ENCODE peak calls at places on chromosomes 6 and 20, in six cellular contexts. One of them, this sample, is unnamed.

GRCh38 chr20:44990425-44990824 is 24.1 kb downstream of the STK4 start:
- DNase-seq in SK-N-SH: no peak
- DNase-seq in H1: no peak
- DNase-seq in ovary: no peak
- DNase-seq in transverse colon: no peak
- DNase-seq in tibial nerve: no peak
- DNase-seq in this sample: no peak

GRCh38 chr20:37994512-37994911 is 38.7 kb downstream of the TTI1 start:
- DNase-seq in tibial nerve: no peak
- DNase-seq in ovary: no peak
- DNase-seq in SK-N-SH: no peak
- DNase-seq in H1: no peak
- DNase-seq in transverse colon: no peak
- DNase-seq in this sample: no peak

GRCh38 chr20:25580711-25581110 is 4.6 kb downstream of the NINL start:
- DNase-seq in transverse colon: no peak
- DNase-seq in SK-N-SH: no peak
- DNase-seq in ovary: no peak
- DNase-seq in tibial nerve: no peak
- DNase-seq in H1: no peak
- DNase-seq in this sample: no peak

GRCh38 chr6:30231067-30231466 is 17.9 kb upstream of the TRIM26 start:
- DNase-seq in SK-N-SH: no peak
- DNase-seq in transverse colon: no peak
- DNase-seq in ovary: no peak
- DNase-seq in H1: no peak
- DNase-seq in tibial nerve: no peak
- DNase-seq in this sample: no peak

GRCh38 chr6:45477785-45478184 is 100.1 kb upstream of the SUPT3H start:
- DNase-seq in ovary: no peak
- DNase-seq in transverse colon: no peak
- DNase-seq in tibial nerve: no peak
- DNase-seq in H1: no peak
- DNase-seq in SK-N-SH: no peak
- DNase-seq in this sample: no peak

GRCh38 chr6:35145757-35146156 is 4.6 kb upstream of the TCP11 start:
- DNase-seq in ovary: no peak
- DNase-seq in SK-N-SH: no peak
- DNase-seq in H1: no peak
- DNase-seq in tibial nerve: no peak
- DNase-seq in transverse colon: no peak
- DNase-seq in this sample: no peak

GRCh38 chr6:166360243-166361079 is 18.1 kb upstream of the SFT2D1 start:
- DNase-seq in tibial nerve: peak; percentile 45
- DNase-seq in transverse colon: no peak
- DNase-seq in SK-N-SH: no peak
- DNase-seq in ovary: no peak
- DNase-seq in H1: no peak
- DNase-seq in this sample: no peak

GRCh38 chr6:127971945-127972391 is 71.1 kb upstream of the THEMIS start:
- DNase-seq in H1: no peak
- DNase-seq in ovary: no peak
- DNase-seq in tibial nerve: no peak
- DNase-seq in SK-N-SH: no peak
- DNase-seq in transverse colon: no peak
- DNase-seq in this sample: no peak

GRCh38 chr20:1619861-1620444 is at the start of gene SIRPB1:
- DNase-seq in transverse colon: no peak
- DNase-seq in ovary: no peak
- DNase-seq in SK-N-SH: no peak
- DNase-seq in H1: no peak
- DNase-seq in tibial nerve: no peak
- DNase-seq in this sample: no peak

GRCh38 chr6:27146706-27147507 is 100.6 kb upstream of the PRSS16 start:
- DNase-seq in H1: peak; percentile 93
- DNase-seq in ovary: peak; percentile 78
- DNase-seq in SK-N-SH: peak; percentile 91
- DNase-seq in transverse colon: peak; percentile 88
- DNase-seq in tibial nerve: peak; percentile 56
- DNase-seq in this sample: peak; percentile 92

GRCh38 chr6:30818426-30818841 is 65.9 kb upstream of the DDR1 start:
- DNase-seq in tibial nerve: no peak
- DNase-seq in ovary: no peak
- DNase-seq in H1: no peak
- DNase-seq in transverse colon: no peak
- DNase-seq in SK-N-SH: no peak
- DNase-seq in this sample: no peak

GRCh38 chr6:1057490-1058135 is 254.3 kb upstream of the FOXQ1 start:
- DNase-seq in transverse colon: no peak
- DNase-seq in SK-N-SH: no peak
- DNase-seq in ovary: no peak
- DNase-seq in tibial nerve: no peak
- DNase-seq in H1: no peak
- DNase-seq in this sample: no peak

GRCh38 chr6:169424821-169425240 is 171.2 kb upstream of the THBS2 start:
- DNase-seq in transverse colon: no peak
- DNase-seq in H1: no peak
- DNase-seq in ovary: peak; percentile 69
- DNase-seq in tibial nerve: no peak
- DNase-seq in SK-N-SH: peak; percentile 69
- DNase-seq in this sample: no peak

GRCh38 chr20:9306521-9306920 is 207.9 kb upstream of the LAMP5 start:
- DNase-seq in ovary: no peak
- DNase-seq in tibial nerve: no peak
- DNase-seq in SK-N-SH: no peak
- DNase-seq in transverse colon: no peak
- DNase-seq in H1: no peak
- DNase-seq in this sample: no peak

GRCh38 chr20:18213002-18213401 is 75.3 kb upstream of the ZNF133 start:
- DNase-seq in H1: peak; percentile 13
- DNase-seq in SK-N-SH: no peak
- DNase-seq in ovary: no peak
- DNase-seq in tibial nerve: no peak
- DNase-seq in transverse colon: no peak
- DNase-seq in this sample: no peak

GRCh38 chr6:13536796-13537526 is 37.4 kb upstream of the SIRT5 start:
- DNase-seq in ovary: no peak
- DNase-seq in SK-N-SH: no peak
- DNase-seq in tibial nerve: no peak
- DNase-seq in H1: no peak
- DNase-seq in transverse colon: no peak
- DNase-seq in this sample: no peak

GRCh38 chr20:13219327-13220193 is 1.5 kb upstream of the ISM1 start:
- DNase-seq in ovary: peak; percentile 15
- DNase-seq in transverse colon: no peak
- DNase-seq in tibial nerve: no peak
- DNase-seq in SK-N-SH: no peak
- DNase-seq in H1: peak; percentile 50
- DNase-seq in this sample: no peak
- H3K27me3 ChIP-seq in ovary: peaks cover 2% of the 10 kb centered on the region
- H3K27me3 ChIP-seq in transverse colon: peaks cover 95% of the 10 kb centered on the region
- H3K27me3 ChIP-seq in tibial nerve: peaks cover 64% of the 10 kb centered on the region
- H3K27me3 ChIP-seq in SK-N-SH: peaks cover 47% of the 10 kb centered on the region
- H3K27me3 ChIP-seq in H1: peaks cover 10% of the 10 kb centered on the region
- H3K27me3 ChIP-seq in this sample: peaks cover 12% of the 10 kb centered on the region

DNA sequence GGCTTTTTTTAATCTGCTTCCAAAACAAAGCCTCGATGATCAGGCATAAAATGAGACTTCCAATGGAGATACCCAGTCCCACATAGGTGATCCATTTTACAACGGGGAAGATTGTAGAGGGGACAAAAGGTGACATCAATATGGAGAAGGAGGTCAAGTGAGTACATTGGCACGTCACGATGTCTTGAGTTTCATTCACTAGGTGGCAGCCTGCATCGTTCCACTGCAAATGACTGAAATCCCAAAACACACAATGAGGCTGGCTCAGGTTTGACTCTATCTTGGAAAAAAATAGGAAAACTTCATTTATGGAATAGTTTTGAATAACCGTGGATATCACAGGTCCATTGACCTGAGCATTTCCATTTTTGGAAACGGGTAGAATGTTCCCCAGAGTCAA is 32.5 kb downstream of the ADGRF1 start:
- DNase-seq in H1: no peak
- DNase-seq in transverse colon: no peak
- DNase-seq in SK-N-SH: no peak
- DNase-seq in ovary: no peak
- DNase-seq in tibial nerve: no peak
- DNase-seq in this sample: no peak
- TF ChIP-seq CTCF in H1: no peak
- TF ChIP-seq CTCF in transverse colon: no peak
- TF ChIP-seq CTCF in SK-N-SH: peak; percentile 23
- TF ChIP-seq CTCF in ovary: no peak
- TF ChIP-seq CTCF in tibial nerve: no peak
- TF ChIP-seq CTCF in this sample: no peak

GRCh38 chr6:152248987-152249386 is 388.2 kb downstream of the SYNE1 start:
- DNase-seq in ovary: no peak
- DNase-seq in H1: no peak
- DNase-seq in SK-N-SH: no peak
- DNase-seq in tibial nerve: no peak
- DNase-seq in transverse colon: no peak
- DNase-seq in this sample: no peak
- TF ChIP-seq EP300 in ovary: no peak
- TF ChIP-seq EP300 in H1: no peak
- TF ChIP-seq EP300 in SK-N-SH: no peak
- TF ChIP-seq EP300 in tibial nerve: no peak
- TF ChIP-seq EP300 in transverse colon: no peak
- TF ChIP-seq EP300 in this sample: no peak

GRCh38 chr20:63471719-63472158 is 716 bp downstream of the KCNQ2 start:
- DNase-seq in H1: no peak
- DNase-seq in ovary: no peak
- DNase-seq in SK-N-SH: no peak
- DNase-seq in transverse colon: no peak
- DNase-seq in tibial nerve: no peak
- DNase-seq in this sample: no peak

GRCh38 chr20:63472159-63472811 is at the start of gene KCNQ2:
- DNase-seq in tibial nerve: no peak
- DNase-seq in H1: no peak
- DNase-seq in ovary: no peak
- DNase-seq in transverse colon: no peak
- DNase-seq in SK-N-SH: peak; percentile 87
- DNase-seq in this sample: no peak

GRCh38 chr20:63471002-63471718 is 1.3 kb downstream of the KCNQ2 start:
- DNase-seq in tibial nerve: no peak
- DNase-seq in ovary: no peak
- DNase-seq in SK-N-SH: peak; percentile 83
- DNase-seq in transverse colon: no peak
- DNase-seq in H1: no peak
- DNase-seq in this sample: no peak

GRCh38 chr20:63473555-63474449 is 1.3 kb upstream of the KCNQ2 start:
- DNase-seq in SK-N-SH: no peak
- DNase-seq in H1: no peak
- DNase-seq in transverse colon: no peak
- DNase-seq in tibial nerve: no peak
- DNase-seq in ovary: no peak
- DNase-seq in this sample: no peak

GRCh38 chr20:63472862-63473390 is 471 bp upstream of the KCNQ2 start:
- DNase-seq in H1: no peak
- DNase-seq in SK-N-SH: peak; percentile 71
- DNase-seq in ovary: no peak
- DNase-seq in tibial nerve: no peak
- DNase-seq in transverse colon: no peak
- DNase-seq in this sample: no peak
- H3K27me3 ChIP-seq in H1: no peaks in the 10 kb centered on the region
- H3K27me3 ChIP-seq in SK-N-SH: peaks cover 26% of the 10 kb centered on the region
- H3K27me3 ChIP-seq in ovary: peaks cover 2% of the 10 kb centered on the region
- H3K27me3 ChIP-seq in tibial nerve: peaks cover 93% of the 10 kb centered on the region
- H3K27me3 ChIP-seq in transverse colon: peaks cover 87% of the 10 kb centered on the region
- H3K27me3 ChIP-seq in this sample: peaks cover 94% of the 10 kb centered on the region

DNA sequence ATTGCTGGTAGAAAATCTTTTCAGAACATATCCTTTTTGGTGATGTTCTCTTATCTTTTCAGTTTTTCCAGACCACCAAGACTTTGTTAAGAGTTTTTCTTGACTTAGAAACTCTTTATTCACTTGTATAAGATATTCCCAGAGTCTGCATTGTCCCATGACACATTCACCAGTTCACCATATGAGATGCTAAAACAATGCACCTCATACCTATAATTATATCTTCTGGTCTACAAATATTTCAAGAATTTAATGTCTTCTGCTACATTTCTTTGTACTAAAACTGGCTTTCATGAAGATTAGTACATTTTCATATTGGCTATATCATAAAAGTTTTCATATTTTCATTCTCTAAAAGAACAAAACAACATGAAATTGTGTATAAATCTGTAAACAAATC is 111.3 kb downstream of the ADGRG6 start:
- DNase-seq in tibial nerve: no peak
- DNase-seq in H1: no peak
- DNase-seq in SK-N-SH: no peak
- DNase-seq in ovary: no peak
- DNase-seq in transverse colon: no peak
- DNase-seq in this sample: no peak
- TF ChIP-seq CTCF in tibial nerve: no peak
- TF ChIP-seq CTCF in H1: no peak
- TF ChIP-seq CTCF in SK-N-SH: no peak
- TF ChIP-seq CTCF in ovary: no peak
- TF ChIP-seq CTCF in transverse colon: no peak
- TF ChIP-seq CTCF in this sample: no peak

DNA sequence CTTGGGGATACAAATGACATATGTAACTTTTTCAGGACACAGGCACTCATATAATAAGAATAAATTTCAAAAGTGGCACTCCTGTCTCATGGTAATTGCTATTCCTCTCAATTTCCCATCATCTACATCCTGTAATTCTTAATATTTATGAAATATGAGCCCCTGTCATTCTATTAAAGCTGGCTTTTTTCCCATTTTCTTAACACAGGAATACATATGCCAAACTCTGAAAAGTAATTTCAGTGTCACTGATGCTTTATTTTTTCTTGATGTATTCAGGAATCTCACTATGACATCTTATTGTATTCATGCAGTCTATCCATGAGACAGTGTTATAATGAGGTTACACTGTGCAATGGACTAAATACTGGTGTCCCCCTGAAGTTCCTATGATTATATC is 24.3 kb upstream of the FKBP1C start:
- DNase-seq in SK-N-SH: no peak
- DNase-seq in transverse colon: no peak
- DNase-seq in tibial nerve: no peak
- DNase-seq in ovary: no peak
- DNase-seq in H1: no peak
- DNase-seq in this sample: no peak
- TF ChIP-seq EP300 in SK-N-SH: no peak
- TF ChIP-seq EP300 in transverse colon: no peak
- TF ChIP-seq EP300 in tibial nerve: no peak
- TF ChIP-seq EP300 in ovary: no peak
- TF ChIP-seq EP300 in H1: no peak
- TF ChIP-seq EP300 in this sample: no peak

GRCh38 chr20:59583428-59584277 is 20.7 kb upstream of the PHACTR3 start:
- DNase-seq in tibial nerve: peak; percentile 26
- DNase-seq in H1: no peak
- DNase-seq in ovary: peak; percentile 91
- DNase-seq in transverse colon: peak; percentile 35
- DNase-seq in SK-N-SH: no peak
- DNase-seq in this sample: peak; percentile 76

GRCh38 chr20:59580991-59581401 is 23.3 kb upstream of the PHACTR3 start:
- DNase-seq in H1: no peak
- DNase-seq in SK-N-SH: no peak
- DNase-seq in transverse colon: no peak
- DNase-seq in tibial nerve: no peak
- DNase-seq in ovary: no peak
- DNase-seq in this sample: peak; percentile 40

GRCh38 chr20:59580208-59580980 is 23.9 kb upstream of the PHACTR3 start:
- DNase-seq in SK-N-SH: peak; percentile 74
- DNase-seq in ovary: no peak
- DNase-seq in transverse colon: no peak
- DNase-seq in tibial nerve: no peak
- DNase-seq in H1: no peak
- DNase-seq in this sample: peak; percentile 18

GRCh38 chr20:59584278-59584925 is 19.9 kb upstream of the PHACTR3 start:
- DNase-seq in H1: no peak
- DNase-seq in tibial nerve: no peak
- DNase-seq in ovary: no peak
- DNase-seq in transverse colon: no peak
- DNase-seq in SK-N-SH: no peak
- DNase-seq in this sample: peak; percentile 45

GRCh38 chr20:59581983-59582679 is 22.2 kb upstream of the PHACTR3 start:
- DNase-seq in ovary: no peak
- DNase-seq in H1: no peak
- DNase-seq in transverse colon: no peak
- DNase-seq in tibial nerve: no peak
- DNase-seq in SK-N-SH: no peak
- DNase-seq in this sample: peak; percentile 12
- H3K27me3 ChIP-seq in ovary: no peaks in the 10 kb centered on the region
- H3K27me3 ChIP-seq in H1: peaks cover 6% of the 10 kb centered on the region
- H3K27me3 ChIP-seq in transverse colon: peaks cover 26% of the 10 kb centered on the region
- H3K27me3 ChIP-seq in tibial nerve: peaks cover 37% of the 10 kb centered on the region
- H3K27me3 ChIP-seq in SK-N-SH: no peaks in the 10 kb centered on the region
- H3K27me3 ChIP-seq in this sample: peaks cover 43% of the 10 kb centered on the region

This sample was measured in sigmoid colon.